ENCODE peak calls at places on chromosome 6, in nine cellular contexts. S is CMK; V is NCI-H774; F is activated CD8-positive, alpha-beta memory T cell treated with anti-CD3 and anti-CD28 coated beads for 48 hours; L is M059J; I is PC-9; Q is lower lobe of right lung; R is HTR-8/SVneo; A is stimulated activated CD8-positive, alpha-beta memory T cell treated with anti-CD3 and anti-CD28 coated beads, Interleukin-15, amount 100 ng/mL, for 24 hours. P is an unnamed sample.

GRCh38 chr6:163948250-163948649 is 533.7 kb downstream of the QKI start:
- DNase-seq in L (no peak), V (no peak), I (no peak), R (no peak), Q (no peak), A (no peak), S (no peak), F (no peak), P (no peak)

GRCh38 chr6:150586850-150587359 is 12.8 kb upstream of the PLEKHG1 start:
- DNase-seq in A (no peak), Q (no peak), V (no peak), R (no peak), L (no peak), F (no peak), I (no peak), S (no peak), P (no peak)

GRCh38 chr6:32415521-32416019 is 8.6 kb upstream of the BTNL2 start:
- DNase-seq in R (peak), L (peak), V (peak), S (peak), I (peak), Q (peak), A (peak), F (peak), P (peak)

GRCh38 chr6:4133941-4134838 is 1.2 kb downstream of the ECI2 start:
- DNase-seq in F (no peak), A (no peak), V (no peak), S (no peak), Q (peak), L (peak), R (no peak), I (peak), P (peak)

GRCh38 chr6:79152269-79152737 is 74.2 kb upstream of the PHIP start:
- DNase-seq in V (no peak), S (no peak), L (no peak), R (no peak), F (no peak), Q (no peak), A (no peak), I (no peak), P (no peak)

GRCh38 chr6:4459032-4459431 is 317.2 kb upstream of the CDYL start:
- DNase-seq in A (no peak), L (peak), R (peak), Q (no peak), F (no peak), V (no peak), I (peak), S (peak), P (peak)

GRCh38 chr6:49336514-49337131 is 126.4 kb downstream of the MMUT start:
- DNase-seq in R (no peak), F (no peak), S (peak), A (no peak), V (no peak), I (no peak), Q (no peak), L (no peak), P (peak)

GRCh38 chr6:23245559-23245958 is 676.2 kb downstream of the HDGFL1 start:
- DNase-seq in L (no peak), V (no peak), Q (no peak), F (no peak), R (no peak), A (no peak), I (no peak), S (no peak), P (peak)

GRCh38 chr6:23414922-23415321 is 711.1 kb upstream of the NRSN1 start:
- DNase-seq in R (no peak), Q (no peak), F (no peak), S (no peak), L (no peak), I (no peak), V (no peak), A (no peak), P (no peak)